ENCODE peak calls at places on chromosomes 12 and 14, in five cellular contexts. B, T, L, O and G are unnamed samples.

GRCh38 chr12:57236224-57236924 is 6.9 kb downstream of the SHMT2 start:
- DNase-seq in B (peak), T (no peak), L (no peak), O (peak), G (no peak)

GRCh38 chr12:100826323-100826722 is 31.7 kb downstream of the ANO4 start:
- DNase-seq in B (no peak), T (peak), L (no peak), O (peak), G (peak)

GRCh38 chr12:26090853-26091510 is 33.9 kb downstream of the BHLHE41 start:
- DNase-seq in B (no peak), T (no peak), L (no peak), O (peak), G (peak)

GRCh38 chr14:31843361-31844091 is 233.6 kb upstream of the ARHGAP5 start:
- DNase-seq in B (no peak), T (no peak), L (no peak), O (peak), G (no peak)

GRCh38 chr14:50822501-50823042 is 8.4 kb downstream of the NIN start:
- DNase-seq in B (peak), T (no peak), L (no peak), O (no peak), G (no peak)

GRCh38 chr14:87255046-87255445 is 737.9 kb downstream of the GALC start:
- DNase-seq in B (no peak), T (no peak), L (no peak), O (no peak), G (no peak)

GRCh38 chr14:84969501-84969900 is 560.4 kb upstream of the FLRT2 start:
- DNase-seq in B (no peak), T (no peak), L (peak), O (peak), G (no peak)

GRCh38 chr14:104641753-104642539 is 37.4 kb upstream of the TMEM179 start:
- DNase-seq in B (no peak), T (no peak), L (no peak), O (no peak), G (no peak)

GRCh38 chr12:108516511-108517275 is 1.6 kb downstream of the FICD start:
- DNase-seq in B (no peak), T (no peak), L (no peak), O (no peak), G (no peak)

GRCh38 chr14:71242237-71242748 is 335.0 kb downstream of the PCNX1 start:
- DNase-seq in B (no peak), T (peak), L (peak), O (no peak), G (no peak)

GRCh38 chr12:53044052-53044581 is 5.7 kb upstream of the TNS2 start:
- DNase-seq in B (no peak), T (no peak), L (no peak), O (no peak), G (no peak)

GRCh38 chr12:47147749-47148148 is 68.0 kb upstream of the AMIGO2 start:
- DNase-seq in B (no peak), T (no peak), L (no peak), O (no peak), G (no peak)

GRCh38 chr12:90360300-90360699 is 594.7 kb downstream of the CCER1 start:
- DNase-seq in B (no peak), T (no peak), L (no peak), O (peak), G (no peak)

GRCh38 chr12:77965790-77966189 is 135.1 kb downstream of the NAV3 start:
- DNase-seq in B (no peak), T (no peak), L (no peak), O (no peak), G (peak)

GRCh38 chr14:100528962-100529560 is 58.2 kb downstream of the BEGAIN start:
- DNase-seq in B (no peak), T (no peak), L (no peak), O (no peak), G (no peak)

GRCh38 chr14:37197421-37198272 is at the start of gene MIPOL1:
- DNase-seq in B (peak), T (peak), L (peak), O (peak), G (peak)

GRCh38 chr14:39581474-39581873 is 149.2 kb upstream of the FBXO33 start:
- DNase-seq in B (no peak), T (no peak), L (no peak), O (no peak), G (no peak)

GRCh38 chr12:131413006-131413405 is 297.9 kb upstream of the SFSWAP start:
- DNase-seq in B (no peak), T (no peak), L (no peak), O (no peak), G (no peak)

GRCh38 chr14:53528114-53528513 is 375.0 kb upstream of the DDHD1 start:
- DNase-seq in B (peak), T (no peak), L (no peak), O (no peak), G (no peak)

GRCh38 chr14:50823763-50824636 is 7.0 kb downstream of the NIN start:
- DNase-seq in B (no peak), T (no peak), L (no peak), O (no peak), G (no peak)

GRCh38 chr12:108850854-108851573 is 6.4 kb downstream of the SSH1 start:
- DNase-seq in B (peak), T (no peak), L (no peak), O (no peak), G (peak)

GRCh38 chr14:32985881-32986280 is 47.2 kb downstream of the NPAS3 start:
- DNase-seq in B (peak), T (no peak), L (no peak), O (no peak), G (no peak)

GRCh38 chr12:85424581-85425348 is 144.7 kb downstream of the ALX1 start:
- DNase-seq in B (no peak), T (no peak), L (no peak), O (peak), G (no peak)

GRCh38 chr14:33839193-33840076 is 111.4 kb downstream of the EGLN3 start:
- DNase-seq in B (peak), T (peak), L (peak), O (peak), G (peak)

GRCh38 chr14:48955857-48956256 is 630.3 kb downstream of the RPS29 start:
- DNase-seq in B (no peak), T (no peak), L (no peak), O (no peak), G (no peak)

GRCh38 chr14:99273025-99273723 is 1.2 kb upstream of the BCL11B start:
- DNase-seq in B (no peak), T (no peak), L (peak), O (peak), G (no peak)

GRCh38 chr12:86551146-86551571 is 295.0 kb upstream of the MGAT4C start:
- DNase-seq in B (peak), T (no peak), L (no peak), O (no peak), G (no peak)

GRCh38 chr12:7114008-7114407 is 5.0 kb upstream of the C1RL start:
- DNase-seq in B (no peak), T (no peak), L (no peak), O (no peak), G (no peak)

GRCh38 chr12:58765076-58765475 is 155.2 kb downstream of the LRIG3 start:
- DNase-seq in B (no peak), T (no peak), L (no peak), O (no peak), G (no peak)

GRCh38 chr14:25607095-25607657 is 557.2 kb upstream of the STXBP6 start:
- DNase-seq in B (no peak), T (no peak), L (no peak), O (no peak), G (no peak)

GRCh38 chr14:71169861-71170260 is 262.6 kb downstream of the PCNX1 start:
- DNase-seq in B (no peak), T (no peak), L (no peak), O (no peak), G (no peak)

GRCh38 chr14:55188686-55189295 is 2.6 kb downstream of the DLGAP5 start:
- DNase-seq in B (no peak), T (no peak), L (no peak), O (no peak), G (no peak)

GRCh38 chr12:102571889-102572288 is 91.5 kb upstream of the IGF1 start:
- DNase-seq in B (no peak), T (no peak), L (no peak), O (no peak), G (no peak)

GRCh38 chr12:11727133-11727664 is 77.7 kb downstream of the ETV6 start:
- DNase-seq in B (no peak), T (no peak), L (no peak), O (no peak), G (no peak)

GRCh38 chr12:118618695-118619094 is 242.3 kb downstream of the SUDS3 start:
- DNase-seq in B (no peak), T (no peak), L (no peak), O (no peak), G (no peak)

GRCh38 chr14:53924754-53925153 is 31.9 kb downstream of the BMP4 start:
- DNase-seq in B (no peak), T (peak), L (no peak), O (peak), G (peak)

GRCh38 chr12:64792128-64792527 is 32.3 kb upstream of the TBC1D30 start:
- DNase-seq in B (no peak), T (no peak), L (no peak), O (no peak), G (no peak)

GRCh38 chr14:64825498-64825897 is 54.2 kb downstream of the SPTB start:
- DNase-seq in B (peak), T (no peak), L (no peak), O (no peak), G (no peak)
- H3K4me3 ChIP-seq in B (peak), T (no peak), L (no peak), O (no peak), G (no peak)

GRCh38 chr12:5200276-5201087 is 156.8 kb downstream of the KCNA5 start:
- DNase-seq in B (peak), T (no peak), L (peak), O (peak), G (no peak)
- TF ChIP-seq CTCF in B (peak), T (peak), L (no peak), O (peak), G (peak)

GRCh38 chr12:8911606-8912268 is 2.6 kb upstream of the PHC1 start:
- DNase-seq in B (no peak), T (no peak), L (no peak), O (no peak), G (no peak)
- H3K4me3 ChIP-seq in B (no peak), T (no peak), L (no peak), O (no peak), G (no peak)

GRCh38 chr14:24411468-24412454 is 13.0 kb downstream of the NYNRIN start:
- DNase-seq in B (no peak), T (no peak), L (no peak), O (peak), G (no peak)
- TF ChIP-seq CTCF in B (peak), T (peak), L (no peak), O (peak), G (peak)

DNA sequence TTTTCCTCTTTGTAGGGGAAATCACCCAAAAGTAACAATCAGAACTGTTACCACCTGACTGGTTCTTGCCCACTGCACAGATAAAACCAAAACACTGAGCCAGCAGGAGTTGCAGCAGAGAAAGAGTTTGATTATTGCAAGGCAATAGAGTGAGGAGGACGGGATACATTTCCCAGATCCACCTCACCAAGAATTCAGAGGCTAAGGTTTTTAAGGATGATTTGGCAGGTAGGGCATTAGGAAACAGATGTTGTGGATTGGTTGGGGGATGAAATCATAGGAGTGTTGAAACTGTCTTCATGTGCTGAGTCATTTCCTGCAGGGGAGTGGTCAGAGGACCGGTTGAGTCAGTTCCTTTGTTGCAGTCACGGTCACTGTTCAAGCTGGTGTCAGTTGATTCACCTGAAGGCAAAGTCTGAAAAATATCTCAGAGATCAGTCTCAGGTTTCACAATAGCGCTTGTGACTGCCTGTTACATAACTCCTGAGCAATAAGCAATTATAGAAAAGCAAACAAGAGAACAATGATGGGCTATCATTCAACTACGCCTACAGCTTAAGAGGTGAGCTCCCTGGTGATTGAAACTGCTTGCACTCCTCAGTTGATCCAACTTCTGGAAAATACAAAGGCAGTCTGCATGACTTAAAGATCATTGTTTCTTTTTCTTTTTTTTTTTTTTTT is 20.3 kb upstream of the AMN1 start:
- DNase-seq in B (no peak), T (peak), L (peak), O (peak), G (peak)
- H3K4me3 ChIP-seq in B (no peak), T (no peak), L (no peak), O (no peak), G (no peak)

GRCh38 chr12:52015393-52016081 is 8.8 kb downstream of the TAMALIN start:
- DNase-seq in B (peak), T (no peak), L (no peak), O (peak), G (no peak)

GRCh38 chr12:52010692-52011601 is 4.2 kb downstream of the TAMALIN start:
- DNase-seq in B (peak), T (no peak), L (no peak), O (no peak), G (no peak)

GRCh38 chr12:52014567-52015392 is 8.0 kb downstream of the TAMALIN start:
- DNase-seq in B (peak), T (no peak), L (no peak), O (peak), G (no peak)

GRCh38 chr12:52011602-52012214 is 5.0 kb downstream of the TAMALIN start:
- DNase-seq in B (peak), T (no peak), L (no peak), O (no peak), G (no peak)

DNA sequence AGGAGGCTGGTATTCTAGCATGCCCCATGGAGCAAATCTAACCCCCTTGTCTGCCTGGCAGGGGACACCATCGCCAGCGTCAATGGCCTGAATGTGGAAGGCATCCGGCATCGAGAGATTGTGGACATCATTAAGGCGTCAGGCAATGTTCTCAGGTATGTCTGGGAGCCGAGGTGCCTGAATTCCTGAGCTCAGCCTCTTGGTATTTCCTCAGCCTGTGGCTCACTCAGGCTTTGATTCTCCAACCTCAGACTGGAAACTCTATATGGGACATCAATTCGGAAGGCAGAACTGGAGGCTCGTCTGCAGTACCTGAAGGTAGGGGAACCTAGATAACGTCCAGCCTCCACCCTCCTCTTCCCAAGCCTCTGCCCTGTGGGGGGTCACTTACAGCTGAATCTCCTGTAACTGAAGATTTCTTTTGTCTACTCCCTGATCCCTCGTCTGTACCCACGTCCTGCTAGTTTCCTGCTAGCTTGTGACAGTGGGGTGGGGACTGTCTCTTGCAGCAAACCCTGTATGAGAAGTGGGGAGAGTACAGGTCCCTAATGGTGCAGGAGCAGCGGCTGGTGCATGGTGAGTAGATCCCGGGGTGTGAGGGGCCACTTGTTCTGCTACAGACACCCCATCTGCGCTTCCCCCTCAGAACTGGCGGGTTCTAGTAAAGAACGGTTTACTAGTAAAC is 7.0 kb downstream of the TAMALIN start:
- DNase-seq in B (peak), T (no peak), L (no peak), O (peak), G (no peak)
- TF ChIP-seq CTCF in B (no peak), T (no peak), L (no peak), O (no peak), G (no peak)

DNA sequence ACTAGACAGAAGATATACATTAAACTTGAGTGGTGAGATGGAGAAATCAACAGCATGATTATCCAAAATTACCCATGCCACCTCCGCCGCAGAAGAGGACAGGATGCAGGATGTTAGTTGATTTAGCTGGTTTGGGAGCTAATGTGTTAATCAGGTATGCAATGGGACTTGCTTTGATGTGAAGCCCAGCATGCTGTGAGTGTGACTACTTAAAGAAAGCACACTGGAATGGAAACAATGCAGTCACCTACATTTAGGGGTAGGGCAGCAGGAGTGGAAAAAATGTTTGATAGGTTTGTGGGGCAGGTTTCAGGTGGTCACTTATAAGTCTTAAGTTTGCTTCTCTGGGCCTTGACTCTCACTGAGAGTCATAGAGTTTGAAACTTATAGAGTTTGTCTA is 170.0 kb upstream of the DAAM1 start:
- DNase-seq in B (no peak), T (no peak), L (no peak), O (no peak), G (no peak)
- H3K4me3 ChIP-seq in B (no peak), T (no peak), L (no peak), O (no peak), G (no peak)